ENCODE peak calls at places on chromosomes 16 and 17, in seven cellular contexts. P is stomach, W is cardiac muscle cell, F is Panc1, B is tibial artery, G is BJ, O is tibial nerve. X is an unnamed sample.

GRCh38 chr17:74923538-74924249 is 379 bp upstream of the OTOP2 start:
- DNase-seq in W (peak; percentile 70), G (no peak), F (no peak), P (peak; percentile 81), B (no peak), O (no peak), X (no peak)

GRCh38 chr16:28100810-28101532 is 37.5 kb upstream of the GSG1L start:
- DNase-seq in W (no peak), G (no peak), P (no peak), B (peak; percentile 44), F (no peak), O (no peak), X (no peak)

GRCh38 chr16:86199182-86199581 is 300.2 kb downstream of the IRF8 start:
- DNase-seq in B (no peak), O (no peak), G (no peak), F (no peak), W (no peak), P (no peak), X (no peak)

GRCh38 chr16:50208460-50208931 is 55.4 kb downstream of the TENT4B start:
- DNase-seq in O (no peak), W (no peak), G (no peak), F (no peak), B (no peak), P (no peak), X (no peak)

GRCh38 chr16:89847056-89847929 is 19.0 kb downstream of the SPIRE2 start:
- DNase-seq in O (no peak), B (no peak), F (no peak), G (no peak), P (no peak), W (no peak), X (no peak)

GRCh38 chr17:55317284-55317683 is 52.5 kb downstream of the HLF start:
- DNase-seq in G (no peak), P (no peak), W (no peak), B (no peak), F (no peak), O (no peak), X (no peak)

GRCh38 chr17:48179071-48179945 is 71.7 kb downstream of the SNX11 start:
- DNase-seq in F (no peak), P (no peak), O (no peak), G (no peak), W (no peak), B (no peak), X (no peak)

GRCh38 chr16:67451061-67451703 is 20.3 kb downstream of the HSD11B2 start:
- DNase-seq in F (no peak), P (no peak), O (no peak), B (no peak), W (no peak), G (no peak), X (no peak)

GRCh38 chr16:19860146-19861030 is 24.3 kb downstream of the GPRC5B start:
- DNase-seq in O (no peak), W (no peak), P (no peak), G (no peak), B (no peak), F (no peak), X (no peak)

GRCh38 chr17:82551779-82552457 is 32.4 kb downstream of the FOXK2 start:
- DNase-seq in P (peak; percentile 81), O (peak; percentile 51), B (peak; percentile 92), G (no peak), W (peak; percentile 76), F (no peak), X (no peak)

GRCh38 chr17:44775136-44775837 is 16.5 kb downstream of the ADAM11 start:
- DNase-seq in W (no peak), B (peak; percentile 97), O (peak; percentile 85), G (no peak), P (peak; percentile 97), F (no peak), X (peak; percentile 98)

GRCh38 chr16:27218756-27219155 is 15.4 kb downstream of the KDM8 start:
- DNase-seq in G (no peak), W (no peak), F (no peak), O (no peak), B (no peak), P (no peak), X (no peak)

GRCh38 chr16:19595043-19595767 is 39.7 kb downstream of the VPS35L start:
- DNase-seq in F (no peak), B (no peak), G (peak; percentile 37), W (no peak), O (no peak), P (peak; percentile 62), X (no peak)

GRCh38 chr17:39404542-39405378 is 3.3 kb upstream of the FBXL20 start:
- DNase-seq in G (peak; percentile 58), F (no peak), W (no peak), B (no peak), O (no peak), P (no peak), X (no peak)

GRCh38 chr17:82414548-82415281 is 3.4 kb upstream of the HEXD start:
- DNase-seq in O (no peak), G (no peak), P (peak; percentile 72), W (peak; percentile 91), B (peak; percentile 79), F (no peak), X (peak; percentile 63)

GRCh38 chr16:62638964-62639861 is 603.0 kb upstream of the CDH8 start:
- DNase-seq in W (no peak), G (no peak), O (no peak), F (peak; percentile 0), B (no peak), P (no peak), X (no peak)

GRCh38 chr17:1179635-1180433 is at the start of gene ABR:
- DNase-seq in B (no peak), O (no peak), P (peak; percentile 51), G (no peak), W (peak; percentile 79), F (no peak), X (no peak)

GRCh38 chr16:88456356-88457292 is 3.5 kb downstream of the ZFPM1 start:
- DNase-seq in B (no peak), P (no peak), F (no peak), O (no peak), W (no peak), G (no peak), X (no peak)

GRCh38 chr16:88454315-88455057 is 1.4 kb downstream of the ZFPM1 start:
- DNase-seq in F (no peak), B (no peak), O (no peak), G (no peak), W (peak; percentile 44), P (peak; percentile 56), X (no peak)

GRCh38 chr16:88458039-88458772 is 5.1 kb downstream of the ZFPM1 start:
- DNase-seq in B (no peak), G (no peak), P (no peak), O (no peak), F (no peak), W (no peak), X (no peak)

GRCh38 chr16:88453621-88454314 is 688 bp downstream of the ZFPM1 start:
- DNase-seq in G (no peak), B (no peak), O (no peak), W (peak; percentile 59), F (no peak), P (no peak), X (no peak)

DNA sequence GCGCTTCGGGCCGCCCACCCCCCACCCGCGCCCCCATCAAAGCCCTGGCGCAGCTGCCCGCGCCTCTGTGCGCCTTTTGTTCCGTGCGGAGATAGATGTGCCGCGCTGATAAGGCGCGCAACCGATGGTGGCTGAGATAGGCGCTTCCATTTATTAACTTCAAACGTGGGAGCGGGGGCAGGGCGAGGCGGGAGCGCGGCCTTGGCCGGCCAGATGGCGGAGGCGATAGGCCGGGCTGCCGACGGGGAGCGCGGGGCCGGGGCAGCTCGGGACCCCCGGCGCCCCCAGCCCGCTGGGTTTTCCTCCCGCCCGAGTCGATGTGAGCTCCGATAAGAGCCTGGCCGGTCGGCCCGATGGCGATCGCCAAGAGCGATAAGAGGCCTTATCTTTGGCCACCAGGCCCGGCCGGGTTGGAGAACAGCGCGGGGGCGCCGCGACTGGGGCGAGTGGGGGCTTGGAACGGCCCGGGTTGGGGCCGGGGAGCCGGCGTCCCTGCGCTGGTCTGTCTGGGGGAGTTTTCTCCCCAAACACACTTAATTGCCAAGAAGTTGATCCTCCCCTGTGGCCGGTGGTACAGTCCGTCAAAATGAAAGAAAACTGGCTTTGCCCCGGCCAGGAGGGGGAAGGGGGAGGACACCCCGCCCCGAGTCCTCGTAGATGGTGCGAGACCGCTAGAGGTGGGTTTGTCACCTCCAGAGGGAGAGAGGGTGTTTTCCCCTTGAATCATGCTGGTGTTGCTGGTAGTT is 2.7 kb downstream of the ZFPM1 start:
- DNase-seq in O (no peak), G (no peak), W (no peak), P (peak; percentile 49), B (no peak), F (no peak), X (no peak)
- H3K27me3 ChIP-seq in O (no peaks in the 10 kb centered on the region), G (no peaks in the 10 kb centered on the region), W (no peaks in the 10 kb centered on the region), P (no peaks in the 10 kb centered on the region), B (no peaks in the 10 kb centered on the region), F (no peaks in the 10 kb centered on the region), X (peaks cover 34% of the 10 kb centered on the region)

DNA sequence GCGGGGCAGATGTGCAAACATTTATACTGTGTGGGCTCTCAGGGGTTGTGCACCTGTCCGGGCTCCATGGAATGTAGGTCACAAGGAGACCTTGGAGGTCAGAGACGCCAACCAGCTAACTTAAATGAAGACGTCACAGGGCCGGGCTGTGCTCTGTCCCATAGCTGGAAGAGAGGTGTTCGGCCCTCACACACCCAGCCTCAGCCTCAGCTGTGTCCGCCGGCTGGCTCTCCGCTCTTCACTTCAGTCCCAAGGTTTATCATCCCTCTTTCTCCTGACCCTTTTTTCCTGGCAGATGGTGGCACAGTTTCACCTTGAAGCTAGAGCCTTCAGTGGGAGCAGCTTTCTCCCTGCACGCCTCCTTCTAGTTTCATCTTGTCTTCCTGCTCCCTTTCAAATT is 6.0 kb upstream of the RBFOX3 start:
- DNase-seq in F (no peak), O (no peak), B (peak; percentile 46), W (no peak), P (no peak), G (no peak), X (no peak)
- H3K27me3 ChIP-seq in F (peaks cover 28% of the 10 kb centered on the region), O (no peaks in the 10 kb centered on the region), B (no peaks in the 10 kb centered on the region), W (peaks cover 80% of the 10 kb centered on the region), P (peaks cover 11% of the 10 kb centered on the region), G (peaks cover 2% of the 10 kb centered on the region), X (peaks cover 6% of the 10 kb centered on the region)

DNA sequence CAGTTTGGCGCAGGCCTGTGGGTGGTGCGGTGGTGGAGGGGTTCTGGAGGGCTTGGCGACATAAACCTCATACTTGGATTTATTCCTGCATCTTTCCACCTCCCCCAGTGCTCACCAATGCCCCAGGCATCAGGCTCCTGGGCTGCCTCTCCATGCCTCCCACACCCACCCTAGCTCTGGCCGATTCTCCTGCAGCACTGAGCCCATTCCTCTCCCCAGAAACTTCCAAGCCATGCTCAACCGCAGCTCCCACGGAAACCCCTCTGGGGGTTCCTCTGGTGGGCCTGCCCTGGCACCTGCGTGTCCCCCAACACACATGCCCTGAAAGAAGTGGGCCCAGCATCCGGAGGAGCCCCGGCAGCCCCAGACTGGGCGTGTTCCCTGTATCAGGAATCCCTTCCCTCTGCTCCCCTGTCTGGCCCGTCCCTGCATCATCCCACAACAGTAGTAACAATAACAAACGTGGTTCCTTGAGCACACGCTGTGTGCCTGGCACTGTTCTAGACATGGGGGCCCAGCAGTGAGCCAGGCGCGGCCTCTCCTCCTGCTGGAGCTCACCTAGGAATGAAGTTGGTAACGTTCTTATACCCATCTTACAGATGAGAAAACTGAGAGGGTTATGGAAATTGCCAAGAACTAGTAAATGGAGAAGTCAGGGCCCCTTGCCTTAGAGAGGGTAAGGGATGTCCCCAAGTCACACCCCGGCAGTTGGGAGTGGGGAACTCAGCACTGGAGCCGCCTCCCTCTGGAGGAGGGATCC is 2.3 kb downstream of the PRSS21 start:
- DNase-seq in P (no peak), B (peak; percentile 24), O (no peak), F (no peak), G (no peak), W (no peak), X (no peak)
- H3K27me3 ChIP-seq in P (no peaks in the 10 kb centered on the region), B (no peaks in the 10 kb centered on the region), O (no peaks in the 10 kb centered on the region), F (no peaks in the 10 kb centered on the region), G (peaks cover 33% of the 10 kb centered on the region), W (no peaks in the 10 kb centered on the region), X (no peaks in the 10 kb centered on the region)

GRCh38 chr17:6402258-6402657 is 32.7 kb downstream of the AIPL1 start:
- DNase-seq in F (no peak), W (no peak), O (no peak), P (no peak), G (peak; percentile 59), B (no peak), X (no peak)
- H3K27me3 ChIP-seq in F (peaks cover 4% of the 10 kb centered on the region), W (no peaks in the 10 kb centered on the region), O (no peaks in the 10 kb centered on the region), P (no peaks in the 10 kb centered on the region), G (peaks cover 8% of the 10 kb centered on the region), B (no peaks in the 10 kb centered on the region), X (no peaks in the 10 kb centered on the region)